ENCODE peak calls at places on chromosomes 1 and 21, in eight cellular contexts. One of them, this sample, is unnamed.

GRCh38 chr1:187474266-187474665 is 645.5 kb downstream of the PLA2G4A start:
- DNase-seq in right cardiac atrium: peak; percentile 47
- DNase-seq in stomach: no peak
- DNase-seq in GM13976: no peak
- DNase-seq in glomerular endothelial cell: no peak
- DNase-seq in aorta: no peak
- DNase-seq in H9: no peak
- DNase-seq in GM12878: no peak
- DNase-seq in this sample: no peak

GRCh38 chr1:20603473-20604464 is 14.9 kb downstream of the CDA start:
- DNase-seq in right cardiac atrium: no peak
- DNase-seq in stomach: no peak
- DNase-seq in GM13976: no peak
- DNase-seq in glomerular endothelial cell: no peak
- DNase-seq in aorta: no peak
- DNase-seq in H9: no peak
- DNase-seq in GM12878: no peak
- DNase-seq in this sample: no peak

GRCh38 chr1:211788626-211789025 is 41.9 kb downstream of the LPGAT1 start:
- DNase-seq in right cardiac atrium: no peak
- DNase-seq in stomach: no peak
- DNase-seq in GM13976: no peak
- DNase-seq in glomerular endothelial cell: no peak
- DNase-seq in aorta: no peak
- DNase-seq in H9: no peak
- DNase-seq in GM12878: no peak
- DNase-seq in this sample: no peak

GRCh38 chr1:233393084-233393840 is 65.7 kb downstream of the MAP3K21 start:
- DNase-seq in right cardiac atrium: no peak
- DNase-seq in stomach: no peak
- DNase-seq in GM13976: no peak
- DNase-seq in glomerular endothelial cell: no peak
- DNase-seq in aorta: no peak
- DNase-seq in H9: no peak
- DNase-seq in GM12878: no peak
- DNase-seq in this sample: peak; percentile 16

GRCh38 chr1:248686815-248687214 is 15.8 kb downstream of the OR14I1 start:
- DNase-seq in right cardiac atrium: no peak
- DNase-seq in stomach: no peak
- DNase-seq in GM13976: peak; percentile 60
- DNase-seq in glomerular endothelial cell: no peak
- DNase-seq in aorta: no peak
- DNase-seq in H9: no peak
- DNase-seq in GM12878: peak; percentile 43
- DNase-seq in this sample: no peak

GRCh38 chr1:154220970-154221814 is 437 bp downstream of the UBAP2L start:
- DNase-seq in right cardiac atrium: peak; percentile 85
- DNase-seq in stomach: peak; percentile 61
- DNase-seq in GM13976: peak; percentile 68
- DNase-seq in glomerular endothelial cell: no peak
- DNase-seq in aorta: peak; percentile 89
- DNase-seq in H9: peak; percentile 41
- DNase-seq in GM12878: no peak
- DNase-seq in this sample: peak; percentile 58

GRCh38 chr1:58783993-58784757 is at the start of gene JUN:
- DNase-seq in right cardiac atrium: peak; percentile 100
- DNase-seq in stomach: peak; percentile 99
- DNase-seq in GM13976: peak; percentile 98
- DNase-seq in glomerular endothelial cell: peak; percentile 97
- DNase-seq in aorta: peak; percentile 100
- DNase-seq in H9: peak; percentile 99
- DNase-seq in GM12878: peak; percentile 97
- DNase-seq in this sample: peak; percentile 100

GRCh38 chr1:206606867-206607266 is 5.4 kb downstream of the EIF2D start:
- DNase-seq in right cardiac atrium: no peak
- DNase-seq in stomach: no peak
- DNase-seq in GM13976: no peak
- DNase-seq in glomerular endothelial cell: no peak
- DNase-seq in aorta: no peak
- DNase-seq in H9: no peak
- DNase-seq in GM12878: no peak
- DNase-seq in this sample: peak; percentile 14

GRCh38 chr1:1013922-1014617 is 773 bp downstream of the ISG15 start:
- DNase-seq in right cardiac atrium: peak; percentile 74
- DNase-seq in stomach: peak; percentile 38
- DNase-seq in GM13976: no peak
- DNase-seq in glomerular endothelial cell: no peak
- DNase-seq in aorta: no peak
- DNase-seq in H9: peak; percentile 59
- DNase-seq in GM12878: no peak
- DNase-seq in this sample: no peak

GRCh38 chr1:166122873-166123466 is 43.8 kb downstream of the FAM78B start:
- DNase-seq in right cardiac atrium: no peak
- DNase-seq in stomach: no peak
- DNase-seq in GM13976: no peak
- DNase-seq in glomerular endothelial cell: no peak
- DNase-seq in aorta: no peak
- DNase-seq in H9: peak; percentile 56
- DNase-seq in GM12878: no peak
- DNase-seq in this sample: no peak

GRCh38 chr1:182338806-182339370 is 52.7 kb downstream of the GLUL start:
- DNase-seq in right cardiac atrium: no peak
- DNase-seq in stomach: no peak
- DNase-seq in GM13976: no peak
- DNase-seq in glomerular endothelial cell: no peak
- DNase-seq in aorta: no peak
- DNase-seq in H9: no peak
- DNase-seq in GM12878: no peak
- DNase-seq in this sample: no peak

GRCh38 chr1:156920233-156921052 is at the start of gene LRRC71:
- DNase-seq in right cardiac atrium: peak; percentile 95
- DNase-seq in stomach: peak; percentile 78
- DNase-seq in GM13976: peak; percentile 85
- DNase-seq in glomerular endothelial cell: no peak
- DNase-seq in aorta: peak; percentile 92
- DNase-seq in H9: peak; percentile 87
- DNase-seq in GM12878: no peak
- DNase-seq in this sample: peak; percentile 25

GRCh38 chr1:196538473-196538872 is 69.8 kb downstream of the KCNT2 start:
- DNase-seq in right cardiac atrium: no peak
- DNase-seq in stomach: no peak
- DNase-seq in GM13976: no peak
- DNase-seq in glomerular endothelial cell: no peak
- DNase-seq in aorta: no peak
- DNase-seq in H9: no peak
- DNase-seq in GM12878: no peak
- DNase-seq in this sample: no peak

GRCh38 chr1:34918609-34919561 is 10.6 kb downstream of the DLGAP3 start:
- DNase-seq in right cardiac atrium: no peak
- DNase-seq in stomach: no peak
- DNase-seq in GM13976: peak; percentile 81
- DNase-seq in glomerular endothelial cell: no peak
- DNase-seq in aorta: no peak
- DNase-seq in H9: peak; percentile 88
- DNase-seq in GM12878: peak; percentile 13
- DNase-seq in this sample: no peak

GRCh38 chr1:22387888-22388564 is 63.6 kb upstream of the ZBTB40 start:
- DNase-seq in right cardiac atrium: no peak
- DNase-seq in stomach: no peak
- DNase-seq in GM13976: no peak
- DNase-seq in glomerular endothelial cell: no peak
- DNase-seq in aorta: peak; percentile 7
- DNase-seq in H9: no peak
- DNase-seq in GM12878: no peak
- DNase-seq in this sample: no peak

GRCh38 chr1:106225406-106225805 is 831.1 kb upstream of the PRMT6 start:
- DNase-seq in right cardiac atrium: no peak
- DNase-seq in stomach: no peak
- DNase-seq in GM13976: no peak
- DNase-seq in glomerular endothelial cell: no peak
- DNase-seq in aorta: no peak
- DNase-seq in H9: no peak
- DNase-seq in GM12878: no peak
- DNase-seq in this sample: peak; percentile 42

GRCh38 chr21:46069719-46070279 is 28.1 kb upstream of the COL6A2 start:
- DNase-seq in right cardiac atrium: peak; percentile 19
- DNase-seq in stomach: no peak
- DNase-seq in GM13976: no peak
- DNase-seq in glomerular endothelial cell: no peak
- DNase-seq in aorta: peak; percentile 59
- DNase-seq in H9: peak; percentile 14
- DNase-seq in GM12878: no peak
- DNase-seq in this sample: no peak

GRCh38 chr1:47738560-47739182 is 258.5 kb downstream of the TRABD2B start:
- DNase-seq in right cardiac atrium: peak; percentile 78
- DNase-seq in stomach: peak; percentile 56
- DNase-seq in GM13976: no peak
- DNase-seq in glomerular endothelial cell: no peak
- DNase-seq in aorta: peak; percentile 88
- DNase-seq in H9: peak; percentile 72
- DNase-seq in GM12878: no peak
- DNase-seq in this sample: peak; percentile 56

GRCh38 chr1:157081717-157082116 is 17.9 kb downstream of the ETV3L start:
- DNase-seq in right cardiac atrium: no peak
- DNase-seq in stomach: no peak
- DNase-seq in GM13976: no peak
- DNase-seq in glomerular endothelial cell: no peak
- DNase-seq in aorta: no peak
- DNase-seq in H9: no peak
- DNase-seq in GM12878: no peak
- DNase-seq in this sample: no peak

GRCh38 chr1:6519935-6520621 is 28.6 kb upstream of the PLEKHG5 start:
- DNase-seq in right cardiac atrium: peak; percentile 82
- DNase-seq in stomach: no peak
- DNase-seq in GM13976: no peak
- DNase-seq in glomerular endothelial cell: no peak
- DNase-seq in aorta: peak; percentile 79
- DNase-seq in H9: peak; percentile 95
- DNase-seq in GM12878: no peak
- DNase-seq in this sample: peak; percentile 60

GRCh38 chr1:2501041-2501819 is 25.1 kb downstream of the PLCH2 start:
- DNase-seq in right cardiac atrium: no peak
- DNase-seq in stomach: no peak
- DNase-seq in GM13976: no peak
- DNase-seq in glomerular endothelial cell: no peak
- DNase-seq in aorta: no peak
- DNase-seq in H9: no peak
- DNase-seq in GM12878: no peak
- DNase-seq in this sample: no peak

GRCh38 chr1:67711150-67711849 is 26.3 kb downstream of the GADD45A start:
- DNase-seq in right cardiac atrium: no peak
- DNase-seq in stomach: no peak
- DNase-seq in GM13976: no peak
- DNase-seq in glomerular endothelial cell: no peak
- DNase-seq in aorta: no peak
- DNase-seq in H9: no peak
- DNase-seq in GM12878: no peak
- DNase-seq in this sample: no peak

GRCh38 chr1:212070720-212071302 is 35.3 kb downstream of the DTL start:
- DNase-seq in right cardiac atrium: no peak
- DNase-seq in stomach: no peak
- DNase-seq in GM13976: no peak
- DNase-seq in glomerular endothelial cell: no peak
- DNase-seq in aorta: no peak
- DNase-seq in H9: no peak
- DNase-seq in GM12878: no peak
- DNase-seq in this sample: peak; percentile 40

GRCh38 chr1:205585169-205585834 is 46.5 kb downstream of the ELK4 start:
- DNase-seq in right cardiac atrium: no peak
- DNase-seq in stomach: no peak
- DNase-seq in GM13976: no peak
- DNase-seq in glomerular endothelial cell: no peak
- DNase-seq in aorta: peak; percentile 19
- DNase-seq in H9: peak; percentile 3
- DNase-seq in GM12878: no peak
- DNase-seq in this sample: no peak

GRCh38 chr1:6162773-6163172 is 17.3 kb downstream of the CHD5 start:
- DNase-seq in right cardiac atrium: no peak
- DNase-seq in stomach: no peak
- DNase-seq in GM13976: no peak
- DNase-seq in glomerular endothelial cell: no peak
- DNase-seq in aorta: no peak
- DNase-seq in H9: peak; percentile 72
- DNase-seq in GM12878: no peak
- DNase-seq in this sample: peak; percentile 50

GRCh38 chr1:214525535-214526019 is 25.8 kb downstream of the PTPN14 start:
- DNase-seq in right cardiac atrium: no peak
- DNase-seq in stomach: no peak
- DNase-seq in GM13976: no peak
- DNase-seq in glomerular endothelial cell: no peak
- DNase-seq in aorta: no peak
- DNase-seq in H9: no peak
- DNase-seq in GM12878: no peak
- DNase-seq in this sample: no peak

GRCh38 chr1:106613106-106613505 is 443.4 kb upstream of the PRMT6 start:
- DNase-seq in right cardiac atrium: no peak
- DNase-seq in stomach: no peak
- DNase-seq in GM13976: no peak
- DNase-seq in glomerular endothelial cell: no peak
- DNase-seq in aorta: no peak
- DNase-seq in H9: no peak
- DNase-seq in GM12878: no peak
- DNase-seq in this sample: peak; percentile 21

GRCh38 chr1:109821221-109821669 is 57.5 kb upstream of the EPS8L3 start:
- DNase-seq in right cardiac atrium: peak; percentile 70
- DNase-seq in stomach: no peak
- DNase-seq in GM13976: peak; percentile 16
- DNase-seq in glomerular endothelial cell: peak; percentile 14
- DNase-seq in aorta: peak; percentile 92
- DNase-seq in H9: peak; percentile 18
- DNase-seq in GM12878: no peak
- DNase-seq in this sample: no peak

GRCh38 chr21:44867999-44868700 is 5.3 kb downstream of the PTTG1IP start:
- DNase-seq in right cardiac atrium: peak; percentile 43
- DNase-seq in stomach: no peak
- DNase-seq in GM13976: no peak
- DNase-seq in glomerular endothelial cell: no peak
- DNase-seq in aorta: peak; percentile 67
- DNase-seq in H9: no peak
- DNase-seq in GM12878: no peak
- DNase-seq in this sample: no peak

GRCh38 chr1:171814692-171815091 is 26.6 kb upstream of the DNM3 start:
- DNase-seq in right cardiac atrium: no peak
- DNase-seq in stomach: no peak
- DNase-seq in GM13976: no peak
- DNase-seq in glomerular endothelial cell: no peak
- DNase-seq in aorta: no peak
- DNase-seq in H9: no peak
- DNase-seq in GM12878: no peak
- DNase-seq in this sample: peak; percentile 30